ENCODE peak calls at places on chromosomes 7 and 10, in nine cellular contexts. M, D, Z, N, I, F, P, B and H are unnamed samples.

GRCh38 chr7:157136372-157136771 is 2.4 kb upstream of the UBE3C start:
- DNase-seq in M (no peak), D (peak; percentile 49), Z (no peak), N (no peak), I (peak; percentile 49), F (no peak), P (no peak), B (peak; percentile 77), H (peak; percentile 86)

GRCh38 chr10:72334832-72335393 is 19.8 kb downstream of the DNAJB12 start:
- DNase-seq in M (no peak), D (peak; percentile 95), Z (no peak), N (peak; percentile 56), I (no peak), F (no peak), P (no peak), B (peak; percentile 87), H (peak; percentile 83)

GRCh38 chr7:88344956-88345832 is 38.5 kb upstream of the STEAP4 start:
- DNase-seq in M (peak; percentile 23), D (peak; percentile 6), Z (peak; percentile 67), N (peak; percentile 47), I (peak; percentile 5), F (peak; percentile 10), P (peak; percentile 13), B (peak; percentile 25), H (peak; percentile 46)

GRCh38 chr10:23096814-23097549 is 1.6 kb downstream of the MSRB2 start:
- DNase-seq in M (no peak), D (no peak), Z (no peak), N (peak; percentile 43), I (no peak), F (no peak), P (no peak), B (peak; percentile 35), H (peak; percentile 30)

GRCh38 chr10:43322321-43322720 is 49.1 kb upstream of the FXYD4 start:
- DNase-seq in M (no peak), D (no peak), Z (no peak), N (no peak), I (no peak), F (no peak), P (no peak), B (no peak), H (no peak)

GRCh38 chr10:80288849-80289248 is 609 bp downstream of the MAT1A start:
- DNase-seq in M (no peak), D (no peak), Z (no peak), N (no peak), I (no peak), F (no peak), P (no peak), B (no peak), H (no peak)

GRCh38 chr7:27164381-27165088 is 802 bp downstream of the HOXA9 start:
- DNase-seq in M (no peak), D (no peak), Z (peak; percentile 66), N (no peak), I (no peak), F (no peak), P (no peak), B (no peak), H (no peak)

GRCh38 chr10:46540412-46541016 is 15.9 kb downstream of the GPRIN2 start:
- DNase-seq in M (no peak), D (no peak), Z (peak; percentile 9), N (no peak), I (peak; percentile 33), F (no peak), P (no peak), B (no peak), H (no peak)

GRCh38 chr10:28263136-28263857 is 39.6 kb downstream of the MPP7 start:
- DNase-seq in M (no peak), D (peak; percentile 46), Z (no peak), N (no peak), I (no peak), F (no peak), P (no peak), B (no peak), H (no peak)

GRCh38 chr7:131370523-131370968 is 42.9 kb downstream of the MKLN1 start:
- DNase-seq in M (no peak), D (no peak), Z (no peak), N (no peak), I (no peak), F (peak; percentile 5), P (no peak), B (no peak), H (peak; percentile 48)

GRCh38 chr7:155534691-155535090 is 11.7 kb downstream of the CNPY1 start:
- DNase-seq in M (no peak), D (no peak), Z (no peak), N (no peak), I (no peak), F (no peak), P (no peak), B (no peak), H (no peak)

GRCh38 chr10:90945496-90946070 is 24.7 kb upstream of the ANKRD1 start:
- DNase-seq in M (no peak), D (no peak), Z (no peak), N (no peak), I (no peak), F (no peak), P (no peak), B (no peak), H (no peak)

GRCh38 chr7:73624669-73625001 is 313 bp upstream of the MLXIPL start:
- DNase-seq in M (no peak), D (no peak), Z (no peak), N (no peak), I (no peak), F (no peak), P (no peak), B (no peak), H (no peak)

GRCh38 chr10:80137031-80137712 is 4.6 kb downstream of the PLAC9 start:
- DNase-seq in M (no peak), D (no peak), Z (no peak), N (no peak), I (no peak), F (no peak), P (no peak), B (no peak), H (no peak)

GRCh38 chr10:96370575-96371157 is 11.9 kb upstream of the OPALIN start:
- DNase-seq in M (peak; percentile 44), D (peak; percentile 24), Z (peak; percentile 81), N (peak; percentile 84), I (peak; percentile 76), F (peak; percentile 43), P (peak; percentile 60), B (peak; percentile 61), H (peak; percentile 69)

GRCh38 chr7:46032936-46033335 is 111.9 kb upstream of the IGFBP3 start:
- DNase-seq in M (no peak), D (no peak), Z (no peak), N (no peak), I (no peak), F (no peak), P (no peak), B (no peak), H (no peak)

DNA sequence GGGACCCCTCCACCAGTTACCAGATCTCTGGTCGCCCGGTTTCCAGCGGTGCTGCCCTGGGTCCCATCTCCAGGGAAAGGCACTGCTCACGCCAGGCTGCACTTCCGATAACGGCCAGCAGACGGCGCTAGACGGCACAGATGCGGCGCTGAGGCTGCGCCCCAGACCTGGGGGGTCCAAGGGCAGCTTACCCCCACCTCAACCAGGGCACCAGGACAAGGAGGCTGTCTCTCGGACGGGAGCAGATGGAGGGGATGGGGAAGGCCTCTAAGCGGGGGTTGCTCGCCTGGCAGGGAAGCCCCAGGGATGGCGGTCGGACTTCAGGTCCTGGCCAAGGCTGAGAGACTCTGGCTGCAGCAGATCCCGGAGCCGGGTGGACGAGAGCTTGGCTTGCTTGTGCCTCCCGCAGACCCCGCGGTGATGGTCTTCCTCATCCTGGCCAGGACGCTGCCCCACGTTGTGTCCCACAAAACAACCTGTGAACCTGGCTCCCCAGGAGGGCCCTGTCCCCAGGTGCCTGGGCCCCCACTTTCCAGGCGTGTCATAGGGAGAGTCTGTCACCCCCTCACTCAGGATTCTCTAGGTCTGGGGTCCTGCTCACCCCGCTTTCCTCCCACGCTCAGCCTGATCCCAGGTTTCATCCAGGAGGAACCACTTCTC is 23.9 kb upstream of the ZNF716 start:
- DNase-seq in M (no peak), D (no peak), Z (no peak), N (peak; percentile 36), I (no peak), F (no peak), P (no peak), B (no peak), H (peak; percentile 12)
- TF ChIP-seq CTCF in M (peak; percentile 32), D (peak; percentile 14), Z (peak; percentile 42), N (peak; percentile 34), I (no peak), F (peak; percentile 8), P (peak; percentile 66), B (no peak), H (peak; percentile 67)

DNA sequence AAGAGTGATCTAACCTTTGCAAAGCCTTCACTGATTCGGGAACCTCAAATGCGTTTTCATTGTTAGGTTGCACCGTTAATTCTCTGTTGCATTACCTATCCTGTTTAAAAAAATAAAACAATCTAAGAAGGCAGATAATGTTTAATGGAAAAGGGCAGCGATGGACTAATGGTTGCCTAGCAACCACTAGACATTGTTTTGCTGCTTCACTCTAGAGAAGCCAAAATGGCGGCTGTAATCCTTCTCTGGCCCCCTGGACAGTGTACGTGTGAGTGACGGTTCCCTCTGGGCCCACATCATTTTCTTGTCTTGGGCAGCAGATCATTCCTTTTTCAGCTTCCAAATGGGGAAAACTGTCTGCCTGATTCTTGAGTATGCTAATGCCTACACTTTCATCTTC is 43.3 kb downstream of the FAM204A start:
- DNase-seq in M (no peak), D (no peak), Z (no peak), N (no peak), I (no peak), F (no peak), P (no peak), B (no peak), H (no peak)
- TF ChIP-seq MAX in M (no peak), D (no peak), Z (no peak), N (no peak), I (no peak), F (no peak), P (no peak), B (no peak), H (no peak)

DNA sequence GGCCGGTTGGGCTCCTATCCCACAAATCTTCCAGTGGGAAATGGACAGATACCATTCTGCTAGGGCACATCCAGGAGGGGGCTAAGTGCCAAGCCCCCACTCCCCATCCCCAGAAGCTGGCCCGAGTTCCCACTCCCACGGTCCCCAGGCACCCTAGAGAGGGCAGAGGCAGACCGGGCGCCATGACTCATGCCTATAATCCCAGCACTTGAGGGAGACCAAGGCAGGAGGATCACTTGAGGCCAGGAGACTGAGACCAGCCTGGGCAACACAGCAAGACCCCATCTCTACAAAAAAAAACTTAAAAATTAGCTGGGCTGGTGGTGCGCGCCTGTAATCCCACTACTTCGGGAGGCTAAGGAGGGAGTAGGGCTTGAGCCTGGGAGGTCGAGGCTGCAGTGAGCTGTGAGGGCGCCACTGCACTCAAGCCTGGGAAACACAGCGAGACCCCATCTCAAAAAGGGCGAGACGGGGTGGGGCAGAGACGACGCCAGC is 870 bp downstream of the GNA12 start:
- DNase-seq in M (no peak), D (no peak), Z (no peak), N (no peak), I (no peak), F (no peak), P (no peak), B (no peak), H (no peak)
- TF ChIP-seq CTCF in M (no peak), D (no peak), Z (no peak), N (no peak), I (no peak), F (no peak), P (no peak), B (no peak), H (no peak)

DNA sequence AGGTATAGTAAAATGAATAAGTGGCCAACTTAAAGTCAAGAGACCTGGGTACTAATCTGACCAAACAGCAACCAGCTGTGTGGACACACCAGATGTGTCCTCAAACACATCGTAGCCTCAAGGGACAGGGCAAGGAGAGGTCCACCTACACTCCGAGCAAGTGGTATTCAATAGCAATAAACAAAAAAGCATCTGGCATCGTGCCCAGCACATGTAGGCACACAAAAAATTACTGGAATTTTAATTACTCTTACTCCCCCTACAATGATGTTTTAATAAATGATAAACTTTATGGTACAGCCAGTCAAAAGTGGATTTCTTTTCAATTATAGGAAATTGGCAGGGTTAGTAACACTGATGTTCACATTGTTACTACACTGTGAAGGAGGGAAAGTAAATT is 3.5 kb upstream of the RGS10 start:
- DNase-seq in M (no peak), D (no peak), Z (no peak), N (no peak), I (no peak), F (no peak), P (no peak), B (no peak), H (no peak)
- TF ChIP-seq MAX in M (peak; percentile 24), D (no peak), Z (no peak), N (no peak), I (no peak), F (no peak), P (no peak), B (no peak), H (no peak)